ENCODE peak calls at places on chromosome X, in five cellular contexts. K, Q, P, S and N are unnamed samples.
A peak's percentile ranks its signal among the peaks of the same experiment; 100 is the strongest.

GRCh38 chrX:14941301-14941700 is 68.1 kb downstream of the MOSPD2 start:
- DNase-seq in S (no peak), K (no peak), P (no peak), Q (no peak), N (no peak)

GRCh38 chrX:69067841-69068240 is 97.4 kb downstream of the PJA1 start:
- DNase-seq in Q (no peak), S (no peak), P (no peak), K (no peak), N (no peak)

GRCh38 chrX:54301516-54301915 is 56.3 kb downstream of the WNK3 start:
- DNase-seq in S (no peak), K (no peak), Q (no peak), P (no peak), N (no peak)

GRCh38 chrX:96244955-96245354 is 439.7 kb upstream of the DIAPH2 start:
- DNase-seq in Q (peak; percentile 2), K (no peak), P (no peak), S (no peak), N (no peak)

GRCh38 chrX:57285001-57285400 is 1.5 kb upstream of the FAAH2 start:
- DNase-seq in Q (no peak), K (no peak), S (no peak), P (no peak), N (peak; percentile 8)

GRCh38 chrX:110045421-110045820 is 42.5 kb downstream of the TMEM164 start:
- DNase-seq in K (no peak), S (no peak), Q (no peak), P (no peak), N (no peak)

GRCh38 chrX:80021611-80022010 is 7.1 kb downstream of the TBX22 start:
- DNase-seq in P (peak; percentile 13), Q (no peak), S (no peak), K (no peak), N (no peak)

GRCh38 chrX:70201732-70202131 is 24.4 kb downstream of the DGAT2L6 start:
- DNase-seq in Q (no peak), S (no peak), P (no peak), K (no peak), N (no peak)

GRCh38 chrX:70262952-70263567 is 3.1 kb upstream of the P2RY4 start:
- DNase-seq in Q (peak; percentile 43), K (peak; percentile 30), S (peak; percentile 45), P (peak; percentile 62), N (peak; percentile 75)

GRCh38 chrX:13112499-13112898 is 68.1 kb upstream of the FAM9C start:
- DNase-seq in S (no peak), K (no peak), Q (no peak), P (no peak), N (no peak)

GRCh38 chrX:69289839-69290123 is 124.5 kb upstream of the PJA1 start:
- DNase-seq in K (no peak), S (no peak), Q (no peak), P (no peak), N (no peak)

GRCh38 chrX:119885554-119886428 is 9.9 kb upstream of the AKAP14 start:
- DNase-seq in P (no peak), K (no peak), S (no peak), Q (peak; percentile 47), N (no peak)

GRCh38 chrX:118231464-118231863 is 114.4 kb upstream of the WDR44 start:
- DNase-seq in S (no peak), K (no peak), P (no peak), Q (no peak), N (no peak)

GRCh38 chrX:135425566-135425965 is 3.8 kb downstream of the SMIM10L2A start:
- DNase-seq in Q (no peak), S (no peak), K (no peak), P (no peak), N (no peak)

GRCh38 chrX:15930585-15930984 is 76.0 kb upstream of the AP1S2 start:
- DNase-seq in Q (peak; percentile 71), K (no peak), S (no peak), P (peak; percentile 29), N (peak; percentile 46)

GRCh38 chrX:44106864-44107263 is 133.7 kb upstream of the NDP start:
- DNase-seq in Q (no peak), K (no peak), S (no peak), P (no peak), N (no peak)

GRCh38 chrX:66110112-66110511 is 53.9 kb upstream of the HEPH start:
- DNase-seq in Q (peak; percentile 42), S (peak; percentile 41), K (no peak), P (peak; percentile 2), N (peak; percentile 7)

GRCh38 chrX:40278340-40279090 is 180.8 kb upstream of the BCOR start:
- DNase-seq in P (no peak), Q (no peak), K (no peak), S (no peak), N (no peak)

GRCh38 chrX:97322401-97322800 is 438.7 kb downstream of the RPA4 start:
- DNase-seq in S (no peak), Q (no peak), P (no peak), K (no peak), N (no peak)

GRCh38 chrX:134969726-134970125 is 21.1 kb upstream of the SMIM10 start:
- DNase-seq in P (no peak), S (no peak), Q (no peak), K (no peak), N (no peak)

GRCh38 chrX:6228720-6229119 is at the start of gene NLGN4X:
- DNase-seq in Q (peak; percentile 67), P (peak; percentile 15), K (no peak), S (no peak), N (no peak)

GRCh38 chrX:124328765-124329164 is 3.7 kb upstream of the TEX13D start:
- DNase-seq in S (no peak), Q (no peak), P (no peak), K (no peak), N (peak; percentile 75)

GRCh38 chrX:13078739-13079444 is 34.5 kb upstream of the FAM9C start:
- DNase-seq in P (no peak), S (no peak), K (peak; percentile 52), Q (no peak), N (no peak)

GRCh38 chrX:37060999-37061398 is 52.8 kb downstream of the FAM47C start:
- DNase-seq in K (no peak), Q (peak; percentile 73), S (peak; percentile 12), P (peak; percentile 63), N (peak; percentile 46)

GRCh38 chrX:39633293-39633692 is 464.5 kb downstream of the BCOR start:
- DNase-seq in S (no peak), K (no peak), Q (no peak), P (no peak), N (no peak)

GRCh38 chrX:39760930-39761329 is 336.8 kb downstream of the BCOR start:
- DNase-seq in S (no peak), Q (no peak), P (no peak), K (no peak), N (no peak)

GRCh38 chrX:130878350-130879341 is 24.4 kb downstream of the ENOX2 start:
- DNase-seq in P (no peak), S (no peak), Q (no peak), K (peak; percentile 67), N (peak; percentile 85)

GRCh38 chrX:25433307-25433706 is 417.5 kb upstream of the ARX start:
- DNase-seq in S (no peak), Q (no peak), K (no peak), P (no peak), N (no peak)

GRCh38 chrX:25432396-25432795 is 416.6 kb upstream of the ARX start:
- DNase-seq in S (no peak), P (no peak), Q (no peak), K (no peak), N (no peak)

DNA sequence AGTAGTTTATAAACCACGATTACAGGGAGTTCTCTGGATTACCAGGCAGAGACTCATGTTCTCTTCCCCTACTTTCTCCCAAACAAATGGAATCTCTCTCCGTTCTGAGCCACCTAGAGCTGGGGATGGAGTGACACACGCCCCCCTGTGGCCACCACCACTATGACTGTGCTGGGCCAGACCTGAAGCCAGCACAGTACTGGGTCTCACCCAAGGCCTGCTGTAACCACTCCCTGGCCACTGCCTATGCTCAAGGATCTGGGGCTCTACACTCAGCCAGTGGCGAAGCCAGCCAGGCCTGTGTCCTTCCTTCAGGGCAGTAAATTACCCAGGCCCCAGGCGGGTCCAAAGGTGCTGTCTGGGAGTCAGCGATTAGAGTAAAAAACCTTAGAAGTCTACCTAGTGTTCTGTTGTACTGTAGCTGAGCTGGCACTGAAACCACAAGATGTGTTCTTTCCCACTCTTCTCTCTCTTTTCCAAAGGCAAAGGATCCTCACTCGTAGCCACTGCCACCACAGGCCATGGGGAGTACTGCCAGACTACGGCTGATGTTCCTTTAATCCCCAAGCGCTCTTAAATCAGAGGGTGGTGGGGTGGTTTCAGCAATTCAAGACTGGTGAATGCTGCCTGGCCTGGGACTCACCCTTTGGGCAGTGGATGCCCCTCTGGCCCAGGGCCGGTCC is 412.2 kb upstream of the ARX start:
- DNase-seq in Q (peak; percentile 29), K (no peak), P (no peak), S (no peak), N (no peak)
- TF ChIP-seq CTCF in Q (peak; percentile 59), K (no peak), P (no peak), S (no peak), N (no peak)

GRCh38 chrX:35040871-35041270 is 98.3 kb downstream of the FAM47B start:
- DNase-seq in K (no peak), Q (peak; percentile 24), P (no peak), S (no peak), N (peak; percentile 0)
- H3K4me3 ChIP-seq in K (no peak overlapping the region), Q (no peak overlapping the region), P (no peak overlapping the region), S (no peak overlapping the region), N (no peak overlapping the region)

GRCh38 chrX:28590394-28590793 is 3.1 kb downstream of the IL1RAPL1 start:
- DNase-seq in K (no peak), P (peak; percentile 26), Q (no peak), S (no peak), N (no peak)

GRCh38 chrX:28591542-28591941 is 4.3 kb downstream of the IL1RAPL1 start:
- DNase-seq in Q (no peak), K (no peak), P (no peak), S (no peak), N (no peak)

DNA sequence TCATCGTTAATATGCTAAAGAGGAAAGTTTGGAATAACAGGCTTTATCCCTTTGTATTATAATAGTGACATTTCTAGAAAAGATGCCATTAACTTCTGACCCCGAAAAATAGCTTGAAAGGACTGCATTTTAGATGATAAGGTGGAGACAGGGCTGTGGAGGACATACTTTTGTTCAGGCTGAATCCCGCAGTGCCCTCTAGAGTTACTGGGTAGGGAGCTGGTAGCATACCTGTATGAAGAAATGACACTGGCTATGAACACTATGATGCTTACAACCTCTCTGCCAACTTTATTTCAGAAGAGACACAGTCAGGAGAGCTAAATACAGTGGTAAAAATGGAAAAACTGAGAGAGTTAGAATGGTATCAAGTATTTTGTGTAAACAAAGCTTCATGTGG is 8.1 kb downstream of the IL1RAPL1 start:
- DNase-seq in K (no peak), P (no peak), Q (no peak), S (no peak), N (peak; percentile 6)
- TF ChIP-seq CTCF in K (no peak), P (no peak), Q (no peak), S (no peak), N (peak; percentile 13)

GRCh38 chrX:1533083-1533482 is 3.9 kb downstream of the P2RY8 start:
- DNase-seq in Q (no peak), K (no peak), S (no peak), P (no peak), N (no peak)

GRCh38 chrX:1537031-1537715 is at the start of gene P2RY8:
- DNase-seq in P (no peak), Q (peak; percentile 83), S (no peak), K (peak; percentile 31), N (peak; percentile 27)

GRCh38 chrX:1535241-1536041 is 1.5 kb downstream of the P2RY8 start:
- DNase-seq in K (no peak), S (no peak), Q (no peak), P (no peak), N (no peak)

GRCh38 chrX:1536712-1537030 is 314 bp downstream of the P2RY8 start:
- DNase-seq in S (no peak), P (no peak), K (no peak), Q (no peak), N (no peak)

GRCh38 chrX:1534321-1535168 is 2.4 kb downstream of the P2RY8 start:
- DNase-seq in Q (no peak), S (peak; percentile 43), K (no peak), P (no peak), N (no peak)
- H3K4me3 ChIP-seq in Q (no peak overlapping the region), S (no peak overlapping the region), K (no peak overlapping the region), P (no peak overlapping the region), N (no peak overlapping the region)